ENCODE peak calls at places on chromosomes 11 and 22, in five cellular contexts. W, D, F, R and O are unnamed samples.

GRCh38 chr22:46942816-46943783 is 180.7 kb downstream of the TBC1D22A start:
- DNase-seq in F (no peak), D (no peak), R (no peak), W (peak), O (no peak)

GRCh38 chr11:95089620-95090542 is at the start of gene ENDOD1:
- DNase-seq in D (peak), F (peak), W (peak), R (peak), O (peak)

GRCh38 chr11:11849127-11849746 is 7.5 kb downstream of the USP47 start:
- DNase-seq in D (no peak), W (peak), F (peak), R (peak), O (no peak)

GRCh38 chr11:56905936-56906335 is 82.8 kb upstream of the OR5AK2 start:
- DNase-seq in R (no peak), F (no peak), D (no peak), W (no peak), O (no peak)

GRCh38 chr11:2512431-2513407 is 67.9 kb downstream of the KCNQ1 start:
- DNase-seq in F (no peak), D (peak), R (peak), W (peak), O (no peak)

GRCh38 chr22:24592144-24592845 is 578 bp downstream of the LRRC75B start:
- DNase-seq in F (peak), W (no peak), R (no peak), D (no peak), O (no peak)

GRCh38 chr11:49424136-49424535 is 215.7 kb upstream of the FOLH1 start:
- DNase-seq in R (no peak), W (no peak), F (no peak), D (no peak), O (no peak)

GRCh38 chr11:83285131-83285770 is 916 bp downstream of the CCDC90B start:
- DNase-seq in D (no peak), W (no peak), F (no peak), R (no peak), O (no peak)

GRCh38 chr11:87039371-87039770 is 1.6 kb downstream of the TMEM135 start:
- DNase-seq in D (no peak), F (no peak), W (no peak), R (no peak), O (no peak)

GRCh38 chr11:33773399-33774355 is 643 bp downstream of the FBXO3 start:
- DNase-seq in R (no peak), D (no peak), F (no peak), W (no peak), O (no peak)

GRCh38 chr22:31235076-31235475 is 23.0 kb downstream of the LIMK2 start:
- DNase-seq in R (no peak), F (no peak), D (no peak), W (no peak), O (no peak)

GRCh38 chr22:44325718-44326548 is 13.2 kb upstream of the SHISAL1 start:
- DNase-seq in D (no peak), R (no peak), F (no peak), W (no peak), O (no peak)

GRCh38 chr11:31045335-31045734 is 324.2 kb downstream of the DCDC1 start:
- DNase-seq in D (no peak), R (no peak), F (peak), W (no peak), O (no peak)

GRCh38 chr11:36389811-36390210 is 93.7 kb downstream of the PRR5L start:
- DNase-seq in W (no peak), F (peak), R (no peak), D (no peak), O (no peak)

GRCh38 chr11:61347916-61348461 is 13.7 kb downstream of the CYB561A3 start:
- DNase-seq in W (no peak), F (peak), R (no peak), D (no peak), O (no peak)

GRCh38 chr11:24872912-24873311 is 376.1 kb downstream of the LUZP2 start:
- DNase-seq in D (no peak), F (no peak), W (no peak), R (no peak), O (no peak)

GRCh38 chr11:17673951-17674350 is 45.4 kb upstream of the MYOD1 start:
- DNase-seq in D (no peak), F (no peak), R (no peak), W (no peak), O (no peak)

GRCh38 chr11:90775573-90776165 is 552.8 kb upstream of the CHORDC1 start:
- DNase-seq in W (no peak), R (no peak), D (no peak), F (no peak), O (no peak)

GRCh38 chr11:126115820-126116319 is 53.2 kb upstream of the CDON start:
- DNase-seq in R (peak), F (peak), W (peak), D (peak), O (no peak)

GRCh38 chr22:20746466-20747189 is 27.3 kb upstream of the SERPIND1 start:
- DNase-seq in R (no peak), W (no peak), F (no peak), D (no peak), O (no peak)

GRCh38 chr11:73315288-73316020 is 7.4 kb downstream of the ARHGEF17 start:
- DNase-seq in W (no peak), D (no peak), R (no peak), F (no peak), O (no peak)

GRCh38 chr11:73318501-73319011 is 10.5 kb downstream of the ARHGEF17 start:
- DNase-seq in F (no peak), W (no peak), D (no peak), R (no peak), O (no peak)

GRCh38 chr11:73317803-73318202 is 9.7 kb downstream of the ARHGEF17 start:
- DNase-seq in R (no peak), D (no peak), W (no peak), F (no peak), O (no peak)

GRCh38 chr11:73316422-73316821 is 8.3 kb downstream of the ARHGEF17 start:
- DNase-seq in F (no peak), D (no peak), R (no peak), W (no peak), O (no peak)

GRCh38 chr11:73317373-73317772 is 9.3 kb downstream of the ARHGEF17 start:
- DNase-seq in R (peak), F (no peak), W (peak), D (no peak), O (peak)
- H3K27ac ChIP-seq in R (peak), F (no peak), W (peak), D (peak), O (peak)

GRCh38 chr11:28619870-28620540 is 511.8 kb downstream of the METTL15 start:
- DNase-seq in W (no peak), R (no peak), D (no peak), F (peak), O (no peak)

GRCh38 chr11:28615542-28615941 is 507.4 kb downstream of the METTL15 start:
- DNase-seq in D (no peak), R (no peak), W (no peak), F (no peak), O (no peak)

GRCh38 chr11:28616566-28616965 is 508.4 kb downstream of the METTL15 start:
- DNase-seq in W (no peak), R (no peak), F (no peak), D (no peak), O (no peak)

GRCh38 chr11:28616160-28616559 is 508.0 kb downstream of the METTL15 start:
- DNase-seq in R (no peak), F (no peak), D (no peak), W (no peak), O (no peak)

DNA sequence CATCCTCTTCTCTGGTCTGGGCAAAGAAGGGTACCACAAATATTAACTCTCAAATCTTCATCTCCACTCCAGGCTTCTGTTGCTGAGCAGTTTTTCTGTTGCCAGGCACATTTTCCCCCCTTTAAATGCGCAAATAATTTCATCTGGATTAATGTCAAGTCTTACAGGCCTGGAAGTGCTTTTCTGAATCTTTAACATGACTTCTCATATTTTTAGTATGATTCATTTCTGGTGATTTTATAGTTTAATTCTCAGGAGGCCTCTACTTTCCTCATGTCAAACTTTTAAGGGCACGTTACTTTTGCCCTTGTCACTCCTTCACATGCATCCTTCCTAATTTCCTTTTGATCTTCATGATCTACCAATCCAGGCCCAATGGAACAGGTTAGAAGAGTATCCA is 510.2 kb downstream of the METTL15 start:
- DNase-seq in D (no peak), F (no peak), W (no peak), R (no peak), O (no peak)
- H3K27ac ChIP-seq in D (no peak), F (no peak), W (no peak), R (no peak), O (no peak)

GRCh38 chr11:72625746-72626636 is 48.2 kb downstream of the PDE2A start:
- DNase-seq in D (peak), W (peak), F (no peak), R (peak), O (no peak)
- H3K27ac ChIP-seq in D (peak), W (peak), F (no peak), R (peak), O (peak)

GRCh38 chr11:518463-519202 is 11.6 kb upstream of the RNH1 start:
- DNase-seq in D (peak), R (peak), F (peak), W (peak), O (no peak)

GRCh38 chr11:514606-515005 is 7.6 kb upstream of the RNH1 start:
- DNase-seq in D (no peak), R (no peak), F (no peak), W (no peak), O (no peak)

GRCh38 chr11:512895-513595 is 6.0 kb upstream of the RNH1 start:
- DNase-seq in D (peak), W (no peak), F (no peak), R (no peak), O (no peak)

GRCh38 chr11:516400-516799 is 9.4 kb upstream of the RNH1 start:
- DNase-seq in R (no peak), D (no peak), W (no peak), F (no peak), O (no peak)

GRCh38 chr11:515131-515530 is 8.1 kb upstream of the RNH1 start:
- DNase-seq in D (no peak), W (no peak), R (no peak), F (no peak), O (no peak)
- H3K27ac ChIP-seq in D (no peak), W (no peak), R (no peak), F (no peak), O (no peak)